ENCODE peak calls at places on chromosomes 2 and 18, in eight cellular contexts. Z, M, B, P, R, J, C and L are unnamed samples.

GRCh38 chr2:200042944-200043343 is 87.6 kb downstream of the MAIP1 start:
- DNase-seq in Z (no peak), M (no peak), B (peak; percentile 30), P (no peak), R (no peak), J (no peak), C (no peak), L (no peak)

GRCh38 chr2:88698498-88699233 is 7.2 kb downstream of the RPIA start:
- DNase-seq in Z (peak; percentile 50), M (no peak), B (no peak), P (no peak), R (no peak), J (no peak), C (no peak), L (no peak)

GRCh38 chr18:10965104-10965503 is 184.3 kb downstream of the PIEZO2 start:
- DNase-seq in Z (no peak), M (no peak), B (no peak), P (no peak), R (no peak), J (no peak), C (no peak), L (no peak)

GRCh38 chr18:10864722-10865121 is 284.6 kb downstream of the PIEZO2 start:
- DNase-seq in Z (no peak), M (no peak), B (no peak), P (no peak), R (no peak), J (no peak), C (no peak), L (no peak)

GRCh38 chr18:38367473-38367872 is 801.9 kb upstream of the CELF4 start:
- DNase-seq in Z (no peak), M (no peak), B (no peak), P (no peak), R (no peak), J (no peak), C (no peak), L (no peak)

GRCh38 chr2:10558281-10559030 is 110.3 kb upstream of the ODC1 start:
- DNase-seq in Z (no peak), M (no peak), B (no peak), P (no peak), R (no peak), J (no peak), C (no peak), L (no peak)

GRCh38 chr18:76805221-76805620 is 17.1 kb upstream of the ZNF236 start:
- DNase-seq in Z (no peak), M (no peak), B (no peak), P (no peak), R (no peak), J (no peak), C (no peak), L (no peak)

GRCh38 chr2:153509133-153509532 is 30.6 kb upstream of the RPRM start:
- DNase-seq in Z (no peak), M (no peak), B (no peak), P (no peak), R (no peak), J (no peak), C (no peak), L (no peak)

GRCh38 chr2:72757177-72757775 is 68.6 kb downstream of the EXOC6B start:
- DNase-seq in Z (peak; percentile 81), M (no peak), B (peak; percentile 36), P (no peak), R (no peak), J (no peak), C (no peak), L (no peak)

GRCh38 chr2:47288864-47289263 is 114.1 kb upstream of the MSH2 start:
- DNase-seq in Z (no peak), M (no peak), B (no peak), P (no peak), R (no peak), J (no peak), C (no peak), L (no peak)

GRCh38 chr2:100176925-100177324 is 34.5 kb upstream of the AFF3 start:
- DNase-seq in Z (no peak), M (no peak), B (no peak), P (no peak), R (no peak), J (no peak), C (no peak), L (no peak)

GRCh38 chr2:50241292-50241691 is 790.6 kb downstream of the NRXN1 start:
- DNase-seq in Z (no peak), M (no peak), B (no peak), P (no peak), R (no peak), J (no peak), C (no peak), L (no peak)

GRCh38 chr2:2243666-2244065 is 87.4 kb downstream of the MYT1L start:
- DNase-seq in Z (no peak), M (no peak), B (no peak), P (no peak), R (no peak), J (no peak), C (no peak), L (no peak)

GRCh38 chr2:23828986-23829385 is 97.9 kb downstream of the ATAD2B start:
- DNase-seq in Z (no peak), M (no peak), B (no peak), P (no peak), R (no peak), J (no peak), C (no peak), L (no peak)

GRCh38 chr2:8644605-8645175 is 37.2 kb upstream of the ID2 start:
- DNase-seq in Z (no peak), M (no peak), B (no peak), P (no peak), R (no peak), J (peak; percentile 84), C (no peak), L (no peak)

GRCh38 chr18:3162181-3162580 is 57.6 kb downstream of the MYOM1 start:
- DNase-seq in Z (peak; percentile 28), M (no peak), B (no peak), P (no peak), R (no peak), J (no peak), C (no peak), L (no peak)

GRCh38 chr2:99139003-99139402 is 2.5 kb upstream of the C2orf15 start:
- DNase-seq in Z (no peak), M (no peak), B (no peak), P (no peak), R (no peak), J (no peak), C (no peak), L (no peak)

GRCh38 chr2:211251016-211251415 is 694.6 kb downstream of the CPS1 start:
- DNase-seq in Z (no peak), M (no peak), B (no peak), P (no peak), R (no peak), J (no peak), C (no peak), L (no peak)

GRCh38 chr2:72973566-72974435 is 56.5 kb downstream of the EMX1 start:
- DNase-seq in Z (peak; percentile 77), M (peak; percentile 14), B (peak; percentile 85), P (no peak), R (no peak), J (peak; percentile 4), C (peak; percentile 35), L (peak; percentile 37)

GRCh38 chr18:9513971-9514512 is 38.7 kb downstream of the RALBP1 start:
- DNase-seq in Z (no peak), M (no peak), B (no peak), P (no peak), R (no peak), J (no peak), C (no peak), L (no peak)

GRCh38 chr18:79614211-79615028 is 65.2 kb upstream of the CTDP1 start:
- DNase-seq in Z (no peak), M (no peak), B (no peak), P (no peak), R (no peak), J (no peak), C (no peak), L (no peak)

GRCh38 chr2:215740071-215740470 is 273.3 kb downstream of the MREG start:
- DNase-seq in Z (no peak), M (no peak), B (no peak), P (no peak), R (no peak), J (no peak), C (no peak), L (no peak)

GRCh38 chr2:63059434-63060078 is 8.9 kb downstream of the OTX1 start:
- DNase-seq in Z (no peak), M (no peak), B (no peak), P (no peak), R (no peak), J (peak; percentile 79), C (no peak), L (peak; percentile 21)